ENCODE peak calls at places on chromosomes 1 and 21, in eight cellular contexts. Y is neural crest cell; J is CD4-positive, alpha-beta T cell; V is fibroblast of lung; R is EH; G is HS-5; P is activated CD8-positive, alpha-beta memory T cell treated with anti-CD3 and anti-CD28 coated beads, Interleukin-2, amount 10 ng/mL, durations not matched to agents 7 days and 5 days; L is heart left ventricle. Q is an unnamed sample.

GRCh38 chr1:26593385-26593784 is 63.8 kb downstream of the RPS6KA1 start:
- DNase-seq in V (no peak), J (no peak), G (no peak), P (no peak), R (no peak), Y (no peak), L (no peak), Q (no peak)

GRCh38 chr1:180230791-180231505 is 884 bp downstream of the LHX4 start:
- DNase-seq in L (no peak), R (peak), Y (no peak), J (no peak), G (peak), V (peak), P (no peak), Q (peak)

GRCh38 chr1:54272134-54272533 is 72.2 kb downstream of the MRPL37 start:
- DNase-seq in R (peak), L (no peak), P (no peak), J (no peak), G (no peak), V (no peak), Y (no peak), Q (no peak)

GRCh38 chr1:220810179-220810653 is 23.5 kb downstream of the MTARC1 start:
- DNase-seq in Y (peak), L (peak), G (peak), R (peak), V (peak), P (peak), J (peak), Q (peak)

GRCh38 chr1:38166461-38166860 is 119.9 kb upstream of the POU3F1 start:
- DNase-seq in V (no peak), L (no peak), G (no peak), P (no peak), J (no peak), R (no peak), Y (no peak), Q (no peak)

GRCh38 chr1:61343623-61344257 is 261.4 kb downstream of the NFIA start:
- DNase-seq in P (no peak), J (no peak), L (no peak), Y (no peak), G (no peak), R (no peak), V (no peak), Q (peak)

GRCh38 chr1:21524686-21525339 is 15.6 kb downstream of the ALPL start:
- DNase-seq in L (peak), V (no peak), G (no peak), P (no peak), R (no peak), J (no peak), Y (no peak), Q (no peak)

GRCh38 chr1:102834688-102835320 is 273.5 kb downstream of the COL11A1 start:
- DNase-seq in J (no peak), P (no peak), R (peak), L (no peak), G (peak), Y (no peak), V (peak), Q (no peak)

GRCh38 chr21:31161157-31161556 is 122.9 kb upstream of the KRTAP19-8 start:
- DNase-seq in R (peak), L (no peak), J (no peak), P (no peak), G (no peak), V (peak), Y (peak), Q (no peak)

GRCh38 chr21:32562915-32563314 is 22.4 kb downstream of the TCP10L start:
- DNase-seq in Y (no peak), L (no peak), P (no peak), R (no peak), V (peak), G (no peak), J (no peak), Q (no peak)

GRCh38 chr1:1432951-1433803 is 2.3 kb upstream of the VWA1 start:
- DNase-seq in R (no peak), J (no peak), L (peak), G (no peak), V (no peak), Y (peak), P (no peak), Q (no peak)

GRCh38 chr1:154714638-154715037 is 106.7 kb upstream of the ADAR start:
- DNase-seq in Y (no peak), J (no peak), V (peak), L (peak), G (peak), R (peak), P (no peak), Q (peak)

GRCh38 chr1:46806196-46807020 is 7.6 kb downstream of the CYP4B1 start:
- DNase-seq in L (peak), P (no peak), V (no peak), Y (no peak), R (no peak), G (no peak), J (no peak), Q (no peak)

GRCh38 chr21:44880762-44881585 is 7.5 kb upstream of the PTTG1IP start:
- DNase-seq in J (no peak), L (peak), V (peak), G (no peak), P (no peak), R (peak), Y (no peak), Q (peak)

GRCh38 chr1:209576798-209577197 is 6.7 kb upstream of the CAMK1G start:
- DNase-seq in V (peak), L (peak), G (no peak), J (peak), Y (peak), P (peak), R (peak), Q (peak)

GRCh38 chr1:221440658-221441057 is 301.2 kb downstream of the DUSP10 start:
- DNase-seq in P (no peak), J (no peak), Y (no peak), V (peak), L (no peak), R (peak), G (no peak), Q (peak)

GRCh38 chr1:40317394-40318074 is 448 bp upstream of the COL9A2 start:
- DNase-seq in V (no peak), G (no peak), P (no peak), J (no peak), Y (no peak), L (no peak), R (no peak), Q (no peak)

GRCh38 chr1:149916927-149917310 is 725 bp downstream of the SV2A start:
- DNase-seq in L (no peak), R (no peak), G (no peak), P (no peak), V (no peak), J (no peak), Y (no peak), Q (no peak)

GRCh38 chr21:33360281-33360680 is 35.5 kb downstream of the IFNAR1 start:
- DNase-seq in V (peak), Y (no peak), J (no peak), R (peak), P (no peak), L (no peak), G (no peak), Q (no peak)

GRCh38 chr1:224558904-224559303 is 57.2 kb upstream of the CNIH3 start:
- DNase-seq in R (no peak), Y (no peak), V (no peak), J (no peak), L (no peak), G (no peak), P (no peak), Q (no peak)

GRCh38 chr1:25522240-25522639 is 21.2 kb upstream of the LDLRAP1 start:
- DNase-seq in J (no peak), Y (no peak), V (no peak), P (no peak), G (no peak), R (no peak), L (no peak), Q (peak)

GRCh38 chr1:182251561-182251960 is 140.0 kb downstream of the GLUL start:
- DNase-seq in P (no peak), V (no peak), J (no peak), R (no peak), Y (no peak), G (no peak), L (no peak), Q (no peak)

GRCh38 chr1:24501371-24502167 is 1.1 kb upstream of the RCAN3 start:
- DNase-seq in Y (no peak), R (peak), P (peak), G (no peak), J (no peak), L (no peak), V (no peak), Q (no peak)

GRCh38 chr21:34826818-34827217 is 158.0 kb downstream of the CLIC6 start:
- DNase-seq in V (no peak), J (no peak), L (no peak), G (no peak), R (no peak), Y (no peak), P (no peak), Q (no peak)

GRCh38 chr1:6234502-6235295 is 1.1 kb downstream of the ICMT start:
- DNase-seq in J (no peak), G (no peak), Y (no peak), R (peak), P (no peak), V (no peak), L (no peak), Q (no peak)

GRCh38 chr1:98546319-98546718 is 115.2 kb upstream of the SNX7 start:
- DNase-seq in Y (no peak), J (no peak), G (no peak), R (no peak), P (no peak), V (no peak), L (no peak), Q (no peak)

GRCh38 chr1:57101171-57101570 is 135.4 kb upstream of the C8B start:
- DNase-seq in Y (no peak), L (no peak), R (peak), J (no peak), G (no peak), V (peak), P (no peak), Q (peak)

GRCh38 chr1:28115267-28115666 is 26.9 kb upstream of the EYA3 start:
- DNase-seq in R (peak), L (no peak), G (no peak), P (peak), Y (no peak), J (no peak), V (peak), Q (peak)

GRCh38 chr1:67332653-67333529 is 25.2 kb downstream of the IL12RB2 start:
- DNase-seq in P (peak), R (no peak), V (no peak), J (no peak), L (no peak), Y (no peak), G (no peak), Q (no peak)

GRCh38 chr1:154459044-154459443 is 43.0 kb upstream of the TDRD10 start:
- DNase-seq in Y (no peak), J (no peak), V (no peak), P (no peak), R (peak), L (no peak), G (no peak), Q (no peak)

GRCh38 chr1:109793486-109794318 is 30.0 kb upstream of the EPS8L3 start:
- DNase-seq in J (no peak), L (peak), G (no peak), Y (no peak), P (peak), V (peak), R (peak), Q (peak)

GRCh38 chr1:77104672-77105071 is 114.6 kb downstream of the PIGK start:
- DNase-seq in R (no peak), P (no peak), V (no peak), G (no peak), L (no peak), Y (no peak), J (no peak), Q (no peak)